ENCODE peak calls at places on chromosomes 13 and 19, in five cellular contexts. C is Karpas-422, H is brain microvascular endothelial cell, M is A673, B is tibial nerve. Y is an unnamed sample.
A peak's percentile ranks its signal among the peaks of the same experiment; 100 is the strongest.

GRCh38 chr13:110540871-110541525 is 20.5 kb downstream of the RAB20 start:
- DNase-seq in C (no peak), H (no peak), M (no peak), B (no peak), Y (no peak)

GRCh38 chr19:12237143-12237839 is 57.4 kb downstream of the ZNF44 start:
- DNase-seq in C (no peak), H (no peak), M (no peak), B (no peak), Y (no peak)

GRCh38 chr19:54179921-54180452 is 7.0 kb upstream of the TMC4 start:
- DNase-seq in C (peak; percentile 87), H (peak; percentile 80), M (peak; percentile 27), B (no peak), Y (peak; percentile 58)

GRCh38 chr19:55685776-55686175 is 10.8 kb downstream of the EPN1 start:
- DNase-seq in C (no peak), H (no peak), M (no peak), B (no peak), Y (no peak)

GRCh38 chr19:9961103-9961502 is 24.8 kb upstream of the OLFM2 start:
- DNase-seq in C (no peak), H (no peak), M (no peak), B (no peak), Y (no peak)

GRCh38 chr13:95255072-95255732 is 46.0 kb downstream of the ABCC4 start:
- DNase-seq in C (no peak), H (no peak), M (no peak), B (no peak), Y (no peak)

GRCh38 chr13:99258210-99258860 is at the start of gene GPR18:
- DNase-seq in C (peak; percentile 90), H (no peak), M (peak; percentile 8), B (no peak), Y (no peak)

GRCh38 chr13:32246468-32246867 is 68.7 kb downstream of the ZAR1L start:
- DNase-seq in C (peak; percentile 81), H (peak; percentile 71), M (peak; percentile 82), B (no peak), Y (peak; percentile 60)

GRCh38 chr13:79492313-79492798 is 11.4 kb downstream of the NDFIP2 start:
- DNase-seq in C (no peak), H (peak; percentile 46), M (no peak), B (no peak), Y (peak; percentile 62)

GRCh38 chr19:36086326-36086725 is 24.6 kb upstream of the OVOL3 start:
- DNase-seq in C (no peak), H (no peak), M (no peak), B (no peak), Y (no peak)

GRCh38 chr13:95676100-95676774 is 702 bp upstream of the DNAJC3 start:
- DNase-seq in C (peak; percentile 61), H (no peak), M (peak; percentile 24), B (no peak), Y (peak; percentile 69)

GRCh38 chr19:29371766-29372415 is 153.9 kb upstream of the VSTM2B start:
- DNase-seq in C (no peak), H (no peak), M (no peak), B (no peak), Y (no peak)

GRCh38 chr13:24178847-24179845 is 18.6 kb downstream of the SPATA13 start:
- DNase-seq in C (no peak), H (no peak), M (no peak), B (no peak), Y (peak; percentile 77)

GRCh38 chr13:100461309-100462035 is 127.1 kb downstream of the GGACT start:
- DNase-seq in C (no peak), H (no peak), M (no peak), B (no peak), Y (no peak)

GRCh38 chr13:40271931-40272775 is 394.3 kb downstream of the FOXO1 start:
- DNase-seq in C (peak; percentile 57), H (peak; percentile 73), M (peak; percentile 71), B (peak; percentile 80), Y (peak; percentile 75)

GRCh38 chr19:34429553-34429952 is 1.4 kb downstream of the UBA2 start:
- DNase-seq in C (no peak), H (no peak), M (no peak), B (no peak), Y (no peak)

GRCh38 chr19:34431681-34432402 is 3.7 kb downstream of the UBA2 start:
- DNase-seq in C (no peak), H (peak; percentile 24), M (no peak), B (no peak), Y (no peak)

GRCh38 chr19:34430738-34431625 is 2.8 kb downstream of the UBA2 start:
- DNase-seq in C (peak; percentile 82), H (peak; percentile 41), M (peak; percentile 73), B (no peak), Y (peak; percentile 60)

GRCh38 chr19:34428549-34429285 is 536 bp downstream of the UBA2 start:
- DNase-seq in C (peak; percentile 60), H (no peak), M (peak; percentile 48), B (no peak), Y (peak; percentile 15)

GRCh38 chr19:34426096-34426661 is 2.0 kb upstream of the UBA2 start:
- DNase-seq in C (no peak), H (no peak), M (no peak), B (no peak), Y (no peak)
- H3K36me3 ChIP-seq in C (peaks cover 18% of the 10 kb centered on the region), H (peaks cover 2% of the 10 kb centered on the region), M (peaks cover 9% of the 10 kb centered on the region), B (peaks cover 32% of the 10 kb centered on the region), Y (peaks cover 2% of the 10 kb centered on the region)

GRCh38 chr19:52690395-52691214 is 44.2 kb downstream of the ZNF611 start:
- DNase-seq in C (peak; percentile 98), H (peak; percentile 92), M (peak; percentile 92), B (peak; percentile 90), Y (peak; percentile 85)

GRCh38 chr19:52691737-52692136 is 43.1 kb downstream of the ZNF611 start:
- DNase-seq in C (no peak), H (no peak), M (no peak), B (no peak), Y (no peak)

GRCh38 chr19:52688335-52688734 is 46.5 kb downstream of the ZNF611 start:
- DNase-seq in C (no peak), H (no peak), M (no peak), B (no peak), Y (no peak)

GRCh38 chr19:52691215-52691610 is 43.6 kb downstream of the ZNF611 start:
- DNase-seq in C (no peak), H (no peak), M (no peak), B (no peak), Y (no peak)

DNA sequence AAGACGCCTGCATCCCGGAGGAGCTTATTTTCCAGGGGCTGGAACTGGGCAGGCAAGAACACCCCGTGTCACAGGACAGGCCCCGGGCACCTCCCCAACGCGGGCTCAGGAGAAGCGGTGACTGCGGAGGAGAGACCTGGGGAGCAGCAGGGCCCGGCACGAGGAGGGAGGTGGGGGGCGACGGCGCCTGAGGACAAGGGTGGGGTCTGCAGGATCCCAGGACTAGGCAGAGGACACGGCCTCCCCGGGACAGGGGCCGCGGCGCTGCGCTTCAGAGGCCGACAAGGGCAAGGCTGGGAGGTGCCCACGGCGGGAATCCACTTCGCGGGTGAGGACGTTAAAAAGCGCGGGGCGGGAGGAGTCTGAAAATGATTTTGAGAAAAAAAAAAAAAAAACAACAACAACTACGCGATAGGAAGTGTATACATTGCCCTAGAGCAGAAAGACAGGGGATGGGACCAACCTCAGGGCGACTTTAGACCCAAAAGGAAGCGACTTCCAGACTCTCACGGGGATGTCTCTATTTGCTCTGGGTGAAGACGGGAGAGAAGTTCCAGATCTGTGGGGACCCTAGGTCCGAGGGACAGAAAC is 44.9 kb downstream of the ZNF611 start:
- DNase-seq in C (peak; percentile 77), H (no peak), M (no peak), B (peak; percentile 14), Y (no peak)
- H3K4me3 ChIP-seq in C (peak overlapping the region; percentile 96), H (peak overlapping the region; percentile 74), M (peak overlapping the region; percentile 67), B (peak overlapping the region; percentile 68), Y (peak overlapping the region; percentile 71)

GRCh38 chr19:5927439-5927821 is 13.4 kb downstream of the CAPS start:
- DNase-seq in C (no peak), H (no peak), M (no peak), B (no peak), Y (no peak)
- H3K36me3 ChIP-seq in C (peaks cover 21% of the 10 kb centered on the region), H (peaks cover 82% of the 10 kb centered on the region), M (peaks cover 88% of the 10 kb centered on the region), B (peaks cover 99% of the 10 kb centered on the region), Y (peaks cover 58% of the 10 kb centered on the region)

DNA sequence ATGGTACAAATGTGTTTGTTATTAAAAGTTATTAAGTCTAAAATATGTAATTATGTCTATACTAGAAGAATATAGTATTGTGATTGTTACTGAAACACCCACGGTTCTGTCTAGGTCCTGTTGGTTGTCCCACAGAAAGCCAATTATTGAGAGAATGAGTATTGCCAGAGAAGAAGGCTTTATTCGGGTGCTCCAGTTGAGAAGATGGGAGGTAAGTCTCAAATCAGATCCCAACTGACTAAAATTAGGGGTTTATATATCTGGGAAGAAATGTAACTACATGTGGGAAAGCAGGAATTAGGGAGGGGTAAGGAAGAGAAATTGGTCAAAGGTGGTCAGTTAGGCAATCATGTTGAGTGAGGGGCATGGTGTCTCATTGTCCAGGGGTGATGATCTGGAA is 798.4 kb downstream of the PCDH17 start:
- DNase-seq in C (no peak), H (no peak), M (no peak), B (no peak), Y (no peak)
- H3K4me3 ChIP-seq in C (no peak overlapping the region), H (no peak overlapping the region), M (no peak overlapping the region), B (no peak overlapping the region), Y (no peak overlapping the region)

GRCh38 chr13:75855847-75856246 is 219.7 kb downstream of the LMO7 start:
- DNase-seq in C (no peak), H (no peak), M (no peak), B (no peak), Y (peak; percentile 47)
- H3K36me3 ChIP-seq in C (no peaks in the 10 kb centered on the region), H (peaks cover 60% of the 10 kb centered on the region), M (no peaks in the 10 kb centered on the region), B (peaks cover 43% of the 10 kb centered on the region), Y (peaks cover 5% of the 10 kb centered on the region)

DNA sequence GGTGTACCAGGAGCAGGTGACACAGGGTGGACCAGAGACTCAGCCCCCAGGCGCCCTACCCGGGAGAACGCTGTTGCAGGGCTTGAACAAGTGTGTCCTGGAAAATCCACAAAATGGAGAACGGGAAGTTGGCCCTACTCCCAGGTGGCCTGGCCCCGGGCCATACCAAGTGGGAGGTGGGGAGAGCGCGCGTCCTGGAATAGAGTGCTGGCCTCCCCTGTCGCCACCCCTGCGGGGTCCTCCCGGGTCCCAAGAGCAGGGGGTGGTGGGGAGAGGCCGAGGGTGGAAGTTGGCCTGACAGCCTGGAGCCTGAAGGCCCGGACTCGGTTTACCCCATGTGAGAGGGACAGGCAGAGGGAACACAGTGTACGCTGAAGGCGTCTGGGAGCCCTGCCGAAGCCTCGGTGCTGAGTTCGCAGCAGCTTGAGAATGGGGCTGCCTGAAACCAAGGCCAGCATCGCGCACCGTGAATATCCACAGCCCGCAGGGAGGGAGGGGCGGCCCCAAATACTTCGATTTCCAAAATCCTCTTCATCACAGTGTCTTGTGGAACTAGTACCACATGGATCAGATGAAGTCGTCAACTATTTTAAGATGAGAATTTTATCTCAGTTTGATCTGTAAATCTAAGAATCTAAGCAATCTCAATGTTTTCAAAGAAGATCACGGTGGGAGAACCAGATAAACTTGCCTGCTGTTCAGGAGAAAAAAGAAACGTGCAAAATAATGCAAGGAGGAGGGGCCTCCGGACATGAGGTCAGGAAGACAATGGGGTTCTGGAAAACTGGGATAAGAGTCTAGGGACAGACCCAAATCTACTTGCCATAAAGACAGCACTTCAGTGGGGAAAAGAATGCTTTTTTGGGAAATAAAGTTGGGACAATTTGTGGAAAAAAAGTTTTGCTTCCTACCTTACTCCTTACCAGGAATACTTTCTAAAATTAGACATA is 10.4 kb upstream of the KLF16 start:
- DNase-seq in C (no peak), H (no peak), M (no peak), B (no peak), Y (no peak)
- H3K4me3 ChIP-seq in C (peak overlapping the region; percentile 93), H (no peak overlapping the region), M (peak overlapping the region; percentile 87), B (peak overlapping the region; percentile 14), Y (no peak overlapping the region)

Y was measured in bronchial epithelial cell.